ENCODE peak calls at places on chromosome 18, in eight cellular contexts. Q, W, B, C, V, U, J and K are unnamed samples.

GRCh38 chr18:57801379-57802165 is 1.5 kb downstream of the ATP8B1 start:
- DNase-seq in Q (no peak), W (no peak), B (no peak), C (no peak), V (peak), U (no peak), J (peak), K (peak)

GRCh38 chr18:57744211-57744694 is 58.9 kb downstream of the ATP8B1 start:
- DNase-seq in Q (no peak), W (no peak), B (no peak), C (no peak), V (no peak), U (no peak), J (no peak), K (no peak)

GRCh38 chr18:48783616-48784520 is 166.9 kb downstream of the SMAD7 start:
- DNase-seq in Q (no peak), W (no peak), B (peak), C (no peak), V (no peak), U (no peak), J (no peak), K (no peak)

GRCh38 chr18:76573325-76574025 is 78.4 kb upstream of the ZNF516 start:
- DNase-seq in Q (no peak), W (no peak), B (no peak), C (peak), V (peak), U (no peak), J (peak), K (no peak)

GRCh38 chr18:77057043-77057442 is 75.5 kb downstream of the MBP start:
- DNase-seq in Q (no peak), W (no peak), B (no peak), C (peak), V (peak), U (no peak), J (no peak), K (no peak)

GRCh38 chr18:76620326-76620813 is 125.3 kb upstream of the ZNF516 start:
- DNase-seq in Q (peak), W (peak), B (peak), C (peak), V (peak), U (peak), J (no peak), K (peak)

GRCh38 chr18:29838556-29838955 is 1204.0 kb downstream of the DSC3 start:
- DNase-seq in Q (no peak), W (no peak), B (no peak), C (no peak), V (no peak), U (no peak), J (no peak), K (no peak)

GRCh38 chr18:45774065-45774521 is 50.1 kb downstream of the SLC14A1 start:
- DNase-seq in Q (no peak), W (no peak), B (no peak), C (peak), V (peak), U (no peak), J (no peak), K (no peak)

GRCh38 chr18:36809590-36810381 is 19.0 kb downstream of the TPGS2 start:
- DNase-seq in Q (peak), W (no peak), B (no peak), C (peak), V (peak), U (peak), J (peak), K (peak)

GRCh38 chr18:58051765-58052460 is 7.9 kb downstream of the NEDD4L start:
- DNase-seq in Q (peak), W (no peak), B (no peak), C (peak), V (peak), U (no peak), J (no peak), K (no peak)

GRCh38 chr18:29160123-29160522 is 983.2 kb upstream of the CDH2 start:
- DNase-seq in Q (no peak), W (no peak), B (no peak), C (no peak), V (no peak), U (no peak), J (no peak), K (no peak)

GRCh38 chr18:48418409-48419267 is 9.5 kb upstream of the ZBTB7C start:
- DNase-seq in Q (no peak), W (no peak), B (no peak), C (no peak), V (no peak), U (no peak), J (no peak), K (no peak)

GRCh38 chr18:60555629-60556028 is 183.1 kb upstream of the MC4R start:
- DNase-seq in Q (no peak), W (no peak), B (no peak), C (no peak), V (no peak), U (no peak), J (no peak), K (no peak)

GRCh38 chr18:48031011-48031480 is 100.6 kb upstream of the SMAD2 start:
- DNase-seq in Q (peak), W (no peak), B (peak), C (peak), V (peak), U (peak), J (peak), K (peak)

GRCh38 chr18:73235921-73236320 is 368.1 kb upstream of the NETO1 start:
- DNase-seq in Q (no peak), W (no peak), B (no peak), C (no peak), V (peak), U (no peak), J (no peak), K (no peak)

GRCh38 chr18:3875376-3875775 is 425.4 kb downstream of the TGIF1 start:
- DNase-seq in Q (no peak), W (no peak), B (no peak), C (no peak), V (no peak), U (no peak), J (no peak), K (no peak)

GRCh38 chr18:79495591-79496071 is 99.9 kb downstream of the NFATC1 start:
- DNase-seq in Q (no peak), W (no peak), B (peak), C (no peak), V (no peak), U (no peak), J (no peak), K (no peak)

GRCh38 chr18:21735452-21736015 is 5.1 kb upstream of the MIB1 start:
- DNase-seq in Q (no peak), W (no peak), B (no peak), C (peak), V (peak), U (no peak), J (no peak), K (peak)

GRCh38 chr18:14086459-14087231 is 45.6 kb downstream of the ZNF519 start:
- DNase-seq in Q (peak), W (no peak), B (no peak), C (peak), V (peak), U (no peak), J (no peak), K (peak)

GRCh38 chr18:33128581-33128980 is 311.9 kb downstream of the CCDC178 start:
- DNase-seq in Q (no peak), W (no peak), B (no peak), C (no peak), V (peak), U (no peak), J (no peak), K (no peak)

GRCh38 chr18:51006948-51007786 is 22.8 kb upstream of the SMAD4 start:
- DNase-seq in Q (no peak), W (no peak), B (no peak), C (no peak), V (no peak), U (no peak), J (no peak), K (no peak)

GRCh38 chr18:51010218-51010617 is 19.8 kb upstream of the SMAD4 start:
- DNase-seq in Q (no peak), W (no peak), B (no peak), C (no peak), V (no peak), U (no peak), J (no peak), K (no peak)

GRCh38 chr18:51007787-51008134 is 22.3 kb upstream of the SMAD4 start:
- DNase-seq in Q (no peak), W (no peak), B (no peak), C (no peak), V (no peak), U (no peak), J (no peak), K (no peak)

GRCh38 chr18:51009071-51009470 is 20.9 kb upstream of the SMAD4 start:
- DNase-seq in Q (no peak), W (no peak), B (no peak), C (no peak), V (no peak), U (no peak), J (no peak), K (no peak)

DNA sequence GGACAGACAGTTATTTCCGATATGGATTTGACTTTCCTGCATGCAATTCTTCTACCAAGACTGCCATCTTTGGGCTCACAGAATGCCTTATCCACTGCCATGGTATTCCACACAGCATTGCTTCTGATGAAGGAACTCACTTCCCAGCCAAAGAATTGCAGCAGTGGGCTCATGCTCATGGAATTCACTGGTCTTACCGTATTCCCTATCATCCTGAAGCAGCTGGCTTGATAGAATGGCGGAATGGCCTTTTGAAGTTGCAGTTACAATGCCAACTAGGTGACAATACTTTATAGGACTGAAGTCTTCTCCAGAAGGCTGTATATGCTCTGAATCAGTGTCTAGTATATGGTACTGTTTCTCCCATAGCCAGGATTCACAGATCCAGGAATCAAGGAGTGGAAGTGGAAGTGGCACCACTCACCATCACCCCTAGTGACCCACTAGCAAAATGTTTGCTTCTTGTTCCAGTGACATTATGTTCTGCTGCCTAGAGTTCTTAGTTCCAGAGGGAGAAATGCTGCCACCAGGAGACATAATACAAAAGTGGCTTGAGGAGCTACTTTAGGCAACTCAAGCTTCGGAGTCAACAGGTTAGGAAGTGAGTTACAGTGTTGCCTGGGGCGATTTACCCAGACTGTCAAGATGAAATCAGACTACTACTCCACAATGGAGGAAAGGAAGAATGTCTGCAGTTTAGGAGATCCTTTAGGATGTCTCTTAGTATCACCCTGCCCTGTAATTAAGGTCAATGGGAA is 23.8 kb upstream of the SMAD4 start:
- DNase-seq in Q (no peak), W (no peak), B (no peak), C (no peak), V (no peak), U (no peak), J (no peak), K (no peak)
- TF ChIP-seq CTCF in Q (no peak), W (no peak), B (no peak), C (no peak), V (no peak), U (no peak), J (no peak), K (no peak)

GRCh38 chr18:49988733-49989132 is 175.4 kb upstream of the ACAA2 start:
- DNase-seq in Q (no peak), W (no peak), B (no peak), C (no peak), V (no peak), U (no peak), J (no peak), K (no peak)

GRCh38 chr18:49980869-49981268 is 167.5 kb upstream of the ACAA2 start:
- DNase-seq in Q (no peak), W (no peak), B (no peak), C (no peak), V (no peak), U (no peak), J (no peak), K (no peak)

GRCh38 chr18:49988101-49988500 is 174.8 kb upstream of the ACAA2 start:
- DNase-seq in Q (no peak), W (no peak), B (no peak), C (no peak), V (no peak), U (no peak), J (no peak), K (no peak)

GRCh38 chr18:49985246-49985645 is 171.9 kb upstream of the ACAA2 start:
- DNase-seq in Q (no peak), W (no peak), B (no peak), C (no peak), V (no peak), U (no peak), J (no peak), K (no peak)
- TF ChIP-seq CTCF in Q (no peak), W (no peak), B (no peak), C (no peak), V (no peak), U (no peak), J (no peak), K (no peak)

GRCh38 chr18:70205421-70206397 is at the start of gene RTTN:
- DNase-seq in Q (peak), W (peak), B (peak), C (peak), V (peak), U (peak), J (peak), K (peak)
- TF ChIP-seq CTCF in Q (no peak), W (no peak), B (no peak), C (no peak), V (no peak), U (no peak), J (no peak), K (no peak)

GRCh38 chr18:8609711-8610441 is 639 bp downstream of the RAB12 start:
- DNase-seq in Q (no peak), W (no peak), B (peak), C (peak), V (no peak), U (peak), J (no peak), K (peak)

GRCh38 chr18:8610442-8610801 is 1.2 kb downstream of the RAB12 start:
- DNase-seq in Q (no peak), W (no peak), B (no peak), C (peak), V (peak), U (no peak), J (no peak), K (no peak)

GRCh38 chr18:8608795-8609673 is at the start of gene RAB12:
- DNase-seq in Q (peak), W (peak), B (peak), C (peak), V (peak), U (peak), J (peak), K (peak)

GRCh38 chr18:8605974-8606373 is 3.3 kb upstream of the RAB12 start:
- DNase-seq in Q (no peak), W (no peak), B (no peak), C (no peak), V (no peak), U (no peak), J (no peak), K (no peak)

GRCh38 chr18:8607776-8608682 is 1.2 kb upstream of the RAB12 start:
- DNase-seq in Q (no peak), W (no peak), B (no peak), C (peak), V (peak), U (peak), J (no peak), K (no peak)
- TF ChIP-seq CTCF in Q (peak), W (no peak), B (no peak), C (no peak), V (no peak), U (no peak), J (no peak), K (no peak)

GRCh38 chr18:56560992-56561391 is 77.4 kb downstream of the TXNL1 start:
- DNase-seq in Q (no peak), W (no peak), B (no peak), C (no peak), V (no peak), U (no peak), J (no peak), K (no peak)

GRCh38 chr18:56565059-56565458 is 73.3 kb downstream of the TXNL1 start:
- DNase-seq in Q (no peak), W (no peak), B (no peak), C (peak), V (no peak), U (no peak), J (no peak), K (no peak)

GRCh38 chr18:56562479-56562878 is 75.9 kb downstream of the TXNL1 start:
- DNase-seq in Q (no peak), W (no peak), B (no peak), C (no peak), V (no peak), U (no peak), J (no peak), K (no peak)

GRCh38 chr18:56565596-56566355 is 72.6 kb downstream of the TXNL1 start:
- DNase-seq in Q (no peak), W (no peak), B (no peak), C (peak), V (peak), U (peak), J (peak), K (no peak)

GRCh38 chr18:56563568-56563967 is 74.8 kb downstream of the TXNL1 start:
- DNase-seq in Q (no peak), W (no peak), B (no peak), C (no peak), V (peak), U (no peak), J (no peak), K (peak)
- TF ChIP-seq CTCF in Q (no peak), W (no peak), B (no peak), C (no peak), V (peak), U (no peak), J (no peak), K (peak)

DNA sequence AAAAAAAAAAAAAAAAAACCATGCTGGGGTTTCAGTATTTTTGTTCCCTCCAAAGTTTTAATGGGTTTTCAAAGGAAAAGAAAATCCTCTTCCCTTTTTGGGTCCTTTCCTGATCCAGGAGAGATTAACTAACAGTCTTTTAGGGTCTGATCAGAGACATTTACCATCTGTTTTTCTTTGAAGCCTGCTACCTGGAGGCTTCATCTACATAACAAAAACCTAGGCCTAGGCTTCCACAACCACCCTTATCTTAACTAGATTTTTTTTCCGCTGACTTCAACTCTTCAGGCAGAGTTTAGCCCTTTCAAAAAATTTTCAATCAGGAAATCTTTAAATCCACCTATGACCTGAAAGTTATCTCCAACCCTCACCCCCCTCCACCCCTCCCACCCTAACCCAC is 154.7 kb downstream of the MBD2 start:
- DNase-seq in Q (no peak), W (no peak), B (no peak), C (no peak), V (no peak), U (no peak), J (no peak), K (no peak)
- TF ChIP-seq CTCF in Q (no peak), W (no peak), B (no peak), C (no peak), V (no peak), U (no peak), J (no peak), K (no peak)

GRCh38 chr18:24055009-24055804 is 40.7 kb downstream of the TTC39C start:
- DNase-seq in Q (no peak), W (no peak), B (no peak), C (no peak), V (no peak), U (no peak), J (no peak), K (no peak)
- TF ChIP-seq CTCF in Q (no peak), W (no peak), B (no peak), C (no peak), V (no peak), U (no peak), J (no peak), K (no peak)